ENCODE peak calls at places on chromosome 4, in five cellular contexts. F, Z, G, U and P are unnamed samples.

GRCh38 chr4:126191536-126191935 is 876.8 kb downstream of the FAT4 start:
- DNase-seq in Z (no peak), G (no peak), U (no peak), F (no peak), P (no peak)

GRCh38 chr4:88792268-88792781 is 94.7 kb upstream of the NAP1L5 start:
- DNase-seq in U (peak; percentile 51), Z (no peak), G (no peak), F (peak; percentile 88), P (no peak)

GRCh38 chr4:24160358-24160757 is 270.5 kb upstream of the PPARGC1A start:
- DNase-seq in U (no peak), Z (no peak), G (no peak), F (no peak), P (peak; percentile 46)

GRCh38 chr4:107094332-107094731 is 58.2 kb upstream of the DKK2 start:
- DNase-seq in G (no peak), U (peak; percentile 11), F (peak; percentile 38), Z (no peak), P (no peak)

GRCh38 chr4:64771149-64771548 is 361.9 kb upstream of the TECRL start:
- DNase-seq in U (no peak), Z (no peak), F (no peak), G (no peak), P (no peak)

GRCh38 chr4:98659106-98659592 is 738 bp upstream of the TSPAN5 start:
- DNase-seq in Z (no peak), U (peak; percentile 26), F (peak; percentile 47), G (no peak), P (peak; percentile 65)

GRCh38 chr4:168794881-168795280 is 215.2 kb downstream of the CBR4 start:
- DNase-seq in Z (no peak), G (no peak), F (no peak), U (no peak), P (no peak)

GRCh38 chr4:71520308-71520707 is 181.5 kb downstream of the SLC4A4 start:
- DNase-seq in U (no peak), G (no peak), F (no peak), Z (no peak), P (no peak)

GRCh38 chr4:4859799-4860380 is 425 bp downstream of the MSX1 start:
- DNase-seq in G (no peak), Z (no peak), F (no peak), U (no peak), P (no peak)

GRCh38 chr4:98166025-98166730 is 22.9 kb upstream of the STPG2 start:
- DNase-seq in G (no peak), F (peak; percentile 7), Z (no peak), U (no peak), P (no peak)

GRCh38 chr4:41268024-41268423 is 11.3 kb downstream of the UCHL1 start:
- DNase-seq in G (no peak), U (no peak), F (no peak), Z (no peak), P (no peak)

GRCh38 chr4:2865381-2865780 is 21.7 kb downstream of the ADD1 start:
- DNase-seq in F (no peak), Z (no peak), G (no peak), U (no peak), P (no peak)

GRCh38 chr4:124806403-124806802 is 93.9 kb upstream of the ANKRD50 start:
- DNase-seq in G (no peak), U (no peak), Z (no peak), F (no peak), P (no peak)

GRCh38 chr4:151418385-151418784 is 9.4 kb downstream of the FHIP1A start:
- DNase-seq in U (peak; percentile 63), G (no peak), F (peak; percentile 56), Z (no peak), P (no peak)

GRCh38 chr4:2250003-2250763 is 8.3 kb upstream of the HAUS3 start:
- DNase-seq in F (no peak), Z (no peak), U (no peak), G (no peak), P (no peak)

GRCh38 chr4:105283501-105283900 is 136.8 kb downstream of the TET2 start:
- DNase-seq in U (no peak), F (peak; percentile 9), G (no peak), Z (no peak), P (no peak)

GRCh38 chr4:61400446-61400845 is 200.3 kb downstream of the ADGRL3 start:
- DNase-seq in G (no peak), U (no peak), Z (no peak), F (no peak), P (no peak)

GRCh38 chr4:98664959-98665358 is 6.5 kb upstream of the TSPAN5 start:
- DNase-seq in U (no peak), F (no peak), Z (no peak), G (no peak), P (peak; percentile 75)

GRCh38 chr4:150256841-150257273 is 178.6 kb downstream of the DCLK2 start:
- DNase-seq in F (no peak), G (no peak), U (no peak), Z (no peak), P (no peak)

GRCh38 chr4:88411491-88412101 is 32.9 kb downstream of the HERC6 start:
- DNase-seq in U (no peak), Z (no peak), G (no peak), F (no peak), P (no peak)

GRCh38 chr4:5051692-5052423 is 578 bp downstream of the STK32B start:
- DNase-seq in F (no peak), Z (no peak), G (no peak), U (no peak), P (no peak)

GRCh38 chr4:89319756-89320155 is 12.2 kb upstream of the GPRIN3 start:
- DNase-seq in F (no peak), Z (no peak), U (no peak), G (no peak), P (no peak)

GRCh38 chr4:54165438-54165837 is 63.7 kb upstream of the PDGFRA start:
- DNase-seq in F (peak; percentile 92), U (peak; percentile 87), G (no peak), Z (no peak), P (no peak)

GRCh38 chr4:143482753-143483362 is 30.6 kb upstream of the SMARCA5 start:
- DNase-seq in U (peak; percentile 18), Z (no peak), F (peak; percentile 77), G (no peak), P (peak; percentile 56)